ENCODE peak calls at places on chromosomes 3 and 15, in nine cellular contexts. D is uterus, I is mesendoderm, Z is PC-9, A is OCI-LY7, U is BE2C, Q is adrenal gland, K is GM23248, V is BJ. L is an unnamed sample.

GRCh38 chr3:54213910-54214309 is 91.6 kb downstream of the CACNA2D3 start:
- DNase-seq in D (no peak), I (peak; percentile 70), Z (no peak), A (no peak), U (no peak), Q (peak; percentile 27), K (peak; percentile 16), V (no peak), L (no peak)

GRCh38 chr15:40441012-40441735 is 421 bp downstream of the BAHD1 start:
- DNase-seq in D (no peak), I (peak; percentile 74), Z (no peak), A (peak; percentile 43), U (no peak), Q (no peak), K (peak; percentile 43), V (no peak), L (peak; percentile 62)

GRCh38 chr3:10116138-10116460 is 624 bp downstream of the BRK1 start:
- DNase-seq in D (no peak), I (peak; percentile 70), Z (no peak), A (no peak), U (no peak), Q (no peak), K (peak; percentile 72), V (peak; percentile 4), L (no peak)

GRCh38 chr15:73391128-73391864 is 22.5 kb upstream of the HCN4 start:
- DNase-seq in D (no peak), I (no peak), Z (no peak), A (no peak), U (no peak), Q (no peak), K (no peak), V (no peak), L (no peak)

GRCh38 chr15:63801910-63802309 is 31.8 kb downstream of the HERC1 start:
- DNase-seq in D (no peak), I (no peak), Z (no peak), A (no peak), U (no peak), Q (no peak), K (no peak), V (no peak), L (no peak)

GRCh38 chr3:57161131-57161538 is 4.0 kb downstream of the IL17RD start:
- DNase-seq in D (no peak), I (no peak), Z (no peak), A (no peak), U (no peak), Q (no peak), K (no peak), V (peak; percentile 48), L (no peak)

GRCh38 chr15:89912674-89913396 is at the start of gene ARPIN:
- DNase-seq in D (peak; percentile 54), I (peak; percentile 68), Z (peak; percentile 49), A (no peak), U (peak; percentile 74), Q (peak; percentile 59), K (peak; percentile 74), V (no peak), L (peak; percentile 60)

GRCh38 chr15:80049046-80049445 is 10.4 kb upstream of the ZFAND6 start:
- DNase-seq in D (no peak), I (no peak), Z (no peak), A (no peak), U (no peak), Q (no peak), K (no peak), V (no peak), L (no peak)

GRCh38 chr3:153069598-153069997 is 92.4 kb upstream of the RAP2B start:
- DNase-seq in D (no peak), I (no peak), Z (no peak), A (no peak), U (no peak), Q (no peak), K (no peak), V (no peak), L (no peak)

GRCh38 chr3:13042932-13043275 is 30.3 kb downstream of the IQSEC1 start:
- DNase-seq in D (no peak), I (peak; percentile 77), Z (no peak), A (no peak), U (peak; percentile 84), Q (no peak), K (no peak), V (no peak), L (no peak)

GRCh38 chr3:185103359-185104127 is 49.3 kb downstream of the C3orf70 start:
- DNase-seq in D (no peak), I (no peak), Z (no peak), A (no peak), U (no peak), Q (no peak), K (no peak), V (no peak), L (no peak)

GRCh38 chr3:69113536-69113935 is 8.9 kb downstream of the LMOD3 start:
- DNase-seq in D (no peak), I (no peak), Z (no peak), A (no peak), U (peak; percentile 10), Q (no peak), K (peak; percentile 38), V (no peak), L (no peak)

GRCh38 chr3:16364323-16364722 is 99.3 kb downstream of the OXNAD1 start:
- DNase-seq in D (no peak), I (no peak), Z (no peak), A (no peak), U (no peak), Q (no peak), K (no peak), V (no peak), L (no peak)
- H3K36me3 ChIP-seq in D (no peaks in the 10 kb centered on the region), I (no peaks in the 10 kb centered on the region), Z (no peaks in the 10 kb centered on the region), A (peaks cover 97% of the 10 kb centered on the region), U (no peaks in the 10 kb centered on the region), Q (no peaks in the 10 kb centered on the region), K (peaks cover 9% of the 10 kb centered on the region), V (peaks cover 11% of the 10 kb centered on the region), L (no peaks in the 10 kb centered on the region)

GRCh38 chr3:50275160-50275995 is 3.5 kb upstream of the LSMEM2 start:
- DNase-seq in D (no peak), I (no peak), Z (no peak), A (no peak), U (no peak), Q (peak; percentile 34), K (no peak), V (no peak), L (no peak)

GRCh38 chr3:50273689-50274065 is 4.7 kb downstream of the SEMA3B start:
- DNase-seq in D (no peak), I (no peak), Z (no peak), A (no peak), U (no peak), Q (no peak), K (no peak), V (no peak), L (no peak)

GRCh38 chr3:50275996-50276761 is 2.7 kb upstream of the LSMEM2 start:
- DNase-seq in D (no peak), I (no peak), Z (no peak), A (no peak), U (no peak), Q (no peak), K (no peak), V (no peak), L (no peak)

GRCh38 chr3:50272911-50273688 is 4.2 kb downstream of the SEMA3B start:
- DNase-seq in D (peak; percentile 90), I (peak; percentile 79), Z (peak; percentile 85), A (peak; percentile 83), U (peak; percentile 71), Q (peak; percentile 91), K (peak; percentile 81), V (no peak), L (peak; percentile 89)

GRCh38 chr3:50274371-50275104 is 4.3 kb upstream of the LSMEM2 start:
- DNase-seq in D (no peak), I (peak; percentile 90), Z (peak; percentile 52), A (peak; percentile 77), U (peak; percentile 55), Q (peak; percentile 86), K (peak; percentile 71), V (no peak), L (peak; percentile 75)
- H3K4me3 ChIP-seq in D (no peak overlapping the region), I (no peak overlapping the region), Z (no peak overlapping the region), A (no peak overlapping the region), U (no peak overlapping the region), Q (no peak overlapping the region), K (no peak overlapping the region), V (no peak overlapping the region), L (no peak overlapping the region)

DNA sequence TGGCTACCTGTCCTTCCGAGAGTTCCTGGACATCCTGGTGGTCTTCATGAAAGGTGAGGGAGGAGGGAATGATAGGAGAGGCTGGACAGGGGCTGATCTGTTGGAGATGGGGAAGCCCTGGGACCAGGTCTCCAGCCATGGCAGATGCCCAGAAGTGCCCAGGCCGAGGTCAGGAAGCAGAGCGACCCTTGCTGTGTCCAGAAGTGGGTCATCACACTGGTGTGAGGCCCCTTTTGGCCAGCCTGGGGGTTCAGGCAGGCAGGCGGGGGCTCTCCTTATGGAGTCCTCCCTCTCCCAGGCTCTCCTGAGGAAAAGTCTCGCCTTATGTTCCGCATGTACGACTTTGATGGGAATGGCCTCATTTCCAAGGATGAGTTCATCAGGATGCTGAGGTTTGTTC is 17.8 kb downstream of the DUOX1 start:
- DNase-seq in D (no peak), I (no peak), Z (no peak), A (no peak), U (no peak), Q (no peak), K (no peak), V (no peak), L (no peak)
- H3K36me3 ChIP-seq in D (no peaks in the 10 kb centered on the region), I (no peaks in the 10 kb centered on the region), Z (no peaks in the 10 kb centered on the region), A (no peaks in the 10 kb centered on the region), U (no peaks in the 10 kb centered on the region), Q (no peaks in the 10 kb centered on the region), K (no peaks in the 10 kb centered on the region), V (peaks cover 1% of the 10 kb centered on the region), L (no peaks in the 10 kb centered on the region)

GRCh38 chr15:51341366-51342248 is at the start of gene GLDN:
- DNase-seq in D (peak; percentile 31), I (peak; percentile 34), Z (peak; percentile 20), A (no peak), U (peak; percentile 56), Q (no peak), K (peak; percentile 66), V (no peak), L (peak; percentile 65)

GRCh38 chr15:51343466-51343865 is 2.0 kb downstream of the GLDN start:
- DNase-seq in D (no peak), I (no peak), Z (no peak), A (no peak), U (no peak), Q (no peak), K (no peak), V (no peak), L (no peak)

GRCh38 chr15:51338496-51338895 is at the start of gene CYP19A1:
- DNase-seq in D (no peak), I (no peak), Z (no peak), A (no peak), U (no peak), Q (no peak), K (no peak), V (no peak), L (no peak)

DNA sequence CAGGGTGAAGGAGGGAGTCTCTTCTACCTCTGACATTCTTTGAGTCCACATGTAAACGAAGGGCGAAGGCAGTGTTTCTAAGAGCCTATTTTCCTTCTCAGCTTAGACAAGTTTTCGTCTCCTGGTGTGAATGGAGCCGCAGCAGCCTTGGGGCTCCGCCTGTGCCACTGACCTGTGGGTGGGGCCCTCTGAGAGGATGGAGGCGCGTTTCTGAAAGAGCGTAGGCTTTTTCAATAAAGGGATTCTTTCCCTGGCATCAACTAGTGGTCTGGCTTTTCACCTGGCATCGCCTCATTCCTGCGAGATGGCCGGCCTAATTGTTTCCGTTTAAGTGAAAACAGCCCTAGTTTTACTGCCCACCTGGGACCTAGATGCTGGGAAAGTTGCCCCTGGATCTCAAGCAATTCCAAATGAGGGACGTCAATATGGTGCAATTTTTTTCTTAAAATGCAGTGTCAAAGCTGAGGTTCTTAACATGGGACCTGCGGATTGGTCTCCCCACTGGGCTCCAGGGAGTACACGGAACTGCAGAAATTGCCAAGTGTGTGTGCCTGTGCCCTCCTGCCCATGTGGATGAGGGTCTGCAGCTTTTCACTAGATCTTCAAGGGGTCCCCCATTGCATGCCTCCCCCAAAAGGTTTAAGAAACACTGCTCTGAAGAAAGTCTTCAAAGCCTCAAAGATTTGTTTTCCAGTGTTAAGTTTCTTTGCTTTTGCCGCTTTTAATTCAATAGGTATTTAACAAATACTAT is 969 bp downstream of the GLDN start:
- DNase-seq in D (no peak), I (peak; percentile 11), Z (no peak), A (no peak), U (no peak), Q (no peak), K (peak; percentile 23), V (no peak), L (no peak)
- H3K4me3 ChIP-seq in D (no peak overlapping the region), I (no peak overlapping the region), Z (no peak overlapping the region), A (no peak overlapping the region), U (peak overlapping the region; percentile 45), Q (no peak overlapping the region), K (peak overlapping the region; percentile 67), V (no peak overlapping the region), L (no peak overlapping the region)

L was measured in right lobe of liver.